ENCODE peak calls at places on chromosomes 13 and 19, in nine cellular contexts. One of them, this sample, is unnamed.
A peak's percentile ranks its signal among the peaks of the same experiment; 100 is the strongest.

GRCh38 chr19:35301961-35302360 is 10.0 kb downstream of the MAG start:
- DNase-seq in upper lobe of right lung: no peak
- DNase-seq in thoracic aorta: no peak
- DNase-seq in K562: no peak
- DNase-seq in pancreas: no peak
- DNase-seq in cardiac muscle cell: no peak
- DNase-seq in GM23338: no peak
- DNase-seq in DND-41: no peak
- DNase-seq in fibroblast of lung: no peak
- DNase-seq in this sample: no peak

GRCh38 chr19:46218160-46218559 is 11.4 kb upstream of the IGFL1 start:
- DNase-seq in upper lobe of right lung: no peak
- DNase-seq in thoracic aorta: no peak
- DNase-seq in K562: peak; percentile 39
- DNase-seq in pancreas: no peak
- DNase-seq in cardiac muscle cell: peak; percentile 84
- DNase-seq in GM23338: peak; percentile 88
- DNase-seq in DND-41: peak; percentile 75
- DNase-seq in fibroblast of lung: peak; percentile 28
- DNase-seq in this sample: no peak

GRCh38 chr19:41767105-41767504 is 11.8 kb downstream of the CEACAM6 start:
- DNase-seq in upper lobe of right lung: no peak
- DNase-seq in thoracic aorta: no peak
- DNase-seq in K562: no peak
- DNase-seq in pancreas: no peak
- DNase-seq in cardiac muscle cell: no peak
- DNase-seq in GM23338: no peak
- DNase-seq in DND-41: no peak
- DNase-seq in fibroblast of lung: no peak
- DNase-seq in this sample: no peak

GRCh38 chr19:45136507-45137178 is 24.1 kb downstream of the NKPD1 start:
- DNase-seq in upper lobe of right lung: no peak
- DNase-seq in thoracic aorta: no peak
- DNase-seq in K562: no peak
- DNase-seq in pancreas: no peak
- DNase-seq in cardiac muscle cell: no peak
- DNase-seq in GM23338: no peak
- DNase-seq in DND-41: no peak
- DNase-seq in fibroblast of lung: no peak
- DNase-seq in this sample: no peak

GRCh38 chr13:32309312-32309711 is 5.9 kb downstream of the ZAR1L start:
- DNase-seq in upper lobe of right lung: no peak
- DNase-seq in thoracic aorta: no peak
- DNase-seq in K562: no peak
- DNase-seq in pancreas: no peak
- DNase-seq in cardiac muscle cell: no peak
- DNase-seq in GM23338: no peak
- DNase-seq in DND-41: no peak
- DNase-seq in fibroblast of lung: peak; percentile 2
- DNase-seq in this sample: no peak

GRCh38 chr13:80086304-80086721 is 254.6 kb downstream of the SPRY2 start:
- DNase-seq in upper lobe of right lung: no peak
- DNase-seq in thoracic aorta: no peak
- DNase-seq in K562: no peak
- DNase-seq in pancreas: no peak
- DNase-seq in cardiac muscle cell: no peak
- DNase-seq in GM23338: no peak
- DNase-seq in DND-41: no peak
- DNase-seq in fibroblast of lung: no peak
- DNase-seq in this sample: no peak

GRCh38 chr13:75566658-75567057 is 17.1 kb downstream of the UCHL3 start:
- DNase-seq in upper lobe of right lung: no peak
- DNase-seq in thoracic aorta: no peak
- DNase-seq in K562: no peak
- DNase-seq in pancreas: no peak
- DNase-seq in cardiac muscle cell: no peak
- DNase-seq in GM23338: peak; percentile 29
- DNase-seq in DND-41: no peak
- DNase-seq in fibroblast of lung: peak; percentile 68
- DNase-seq in this sample: no peak

GRCh38 chr13:27432180-27432579 is 7.8 kb downstream of the GTF3A start:
- DNase-seq in upper lobe of right lung: no peak
- DNase-seq in thoracic aorta: no peak
- DNase-seq in K562: no peak
- DNase-seq in pancreas: no peak
- DNase-seq in cardiac muscle cell: no peak
- DNase-seq in GM23338: no peak
- DNase-seq in DND-41: no peak
- DNase-seq in fibroblast of lung: no peak
- DNase-seq in this sample: no peak

GRCh38 chr13:40613954-40614353 is 52.5 kb downstream of the FOXO1 start:
- DNase-seq in upper lobe of right lung: no peak
- DNase-seq in thoracic aorta: no peak
- DNase-seq in K562: no peak
- DNase-seq in pancreas: no peak
- DNase-seq in cardiac muscle cell: no peak
- DNase-seq in GM23338: no peak
- DNase-seq in DND-41: no peak
- DNase-seq in fibroblast of lung: no peak
- DNase-seq in this sample: no peak

GRCh38 chr19:16876904-16877361 is 11.9 kb upstream of the F2RL3 start:
- DNase-seq in upper lobe of right lung: no peak
- DNase-seq in thoracic aorta: no peak
- DNase-seq in K562: no peak
- DNase-seq in pancreas: no peak
- DNase-seq in cardiac muscle cell: no peak
- DNase-seq in GM23338: no peak
- DNase-seq in DND-41: no peak
- DNase-seq in fibroblast of lung: no peak
- DNase-seq in this sample: no peak

GRCh38 chr19:41871573-41872383 is 5.3 kb upstream of the CD79A start:
- DNase-seq in upper lobe of right lung: no peak
- DNase-seq in thoracic aorta: no peak
- DNase-seq in K562: no peak
- DNase-seq in pancreas: no peak
- DNase-seq in cardiac muscle cell: no peak
- DNase-seq in GM23338: peak; percentile 35
- DNase-seq in DND-41: peak; percentile 94
- DNase-seq in fibroblast of lung: no peak
- DNase-seq in this sample: peak; percentile 77

GRCh38 chr19:29714953-29715694 is at the start of gene C19orf12:
- DNase-seq in upper lobe of right lung: peak; percentile 88
- DNase-seq in thoracic aorta: no peak
- DNase-seq in K562: peak; percentile 87
- DNase-seq in pancreas: peak; percentile 71
- DNase-seq in cardiac muscle cell: peak; percentile 88
- DNase-seq in GM23338: peak; percentile 74
- DNase-seq in DND-41: peak; percentile 70
- DNase-seq in fibroblast of lung: peak; percentile 41
- DNase-seq in this sample: peak; percentile 53

GRCh38 chr13:48710160-48710559 is 56.4 kb downstream of the CYSLTR2 start:
- DNase-seq in upper lobe of right lung: no peak
- DNase-seq in thoracic aorta: no peak
- DNase-seq in K562: no peak
- DNase-seq in pancreas: no peak
- DNase-seq in cardiac muscle cell: no peak
- DNase-seq in GM23338: no peak
- DNase-seq in DND-41: no peak
- DNase-seq in fibroblast of lung: no peak
- DNase-seq in this sample: no peak

GRCh38 chr19:45121827-45122345 is 28.9 kb downstream of the PPP1R37 start:
- DNase-seq in upper lobe of right lung: no peak
- DNase-seq in thoracic aorta: no peak
- DNase-seq in K562: no peak
- DNase-seq in pancreas: no peak
- DNase-seq in cardiac muscle cell: no peak
- DNase-seq in GM23338: no peak
- DNase-seq in DND-41: no peak
- DNase-seq in fibroblast of lung: no peak
- DNase-seq in this sample: no peak

GRCh38 chr13:77500094-77500493 is 35.4 kb upstream of the SCEL start:
- DNase-seq in upper lobe of right lung: no peak
- DNase-seq in thoracic aorta: no peak
- DNase-seq in K562: no peak
- DNase-seq in pancreas: no peak
- DNase-seq in cardiac muscle cell: no peak
- DNase-seq in GM23338: no peak
- DNase-seq in DND-41: no peak
- DNase-seq in fibroblast of lung: no peak
- DNase-seq in this sample: no peak

GRCh38 chr13:26872444-26873173 is 112.0 kb upstream of the GPR12 start:
- DNase-seq in upper lobe of right lung: no peak
- DNase-seq in thoracic aorta: no peak
- DNase-seq in K562: peak; percentile 59
- DNase-seq in pancreas: no peak
- DNase-seq in cardiac muscle cell: peak; percentile 81
- DNase-seq in GM23338: peak; percentile 91
- DNase-seq in DND-41: peak; percentile 69
- DNase-seq in fibroblast of lung: peak; percentile 24
- DNase-seq in this sample: peak; percentile 22

DNA sequence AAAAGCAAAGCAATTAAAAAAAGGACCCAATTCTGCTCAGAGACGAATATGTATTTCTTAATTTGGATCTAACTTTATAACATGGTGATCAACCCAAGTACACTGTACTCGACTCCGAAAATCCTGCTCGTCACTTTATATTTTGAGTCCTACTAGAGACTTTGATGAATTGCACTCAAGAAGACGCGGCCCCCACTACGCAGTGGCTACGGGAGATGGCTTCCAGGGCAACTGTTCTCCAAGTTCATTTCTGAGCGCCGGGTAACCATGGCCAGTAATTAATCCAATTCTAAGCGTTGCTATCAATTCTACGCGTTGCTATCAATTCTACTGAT is 720 bp downstream of the SUPT20H start:
- DNase-seq in upper lobe of right lung: no peak
- DNase-seq in thoracic aorta: no peak
- DNase-seq in K562: no peak
- DNase-seq in pancreas: no peak
- DNase-seq in cardiac muscle cell: peak; percentile 58
- DNase-seq in GM23338: peak; percentile 40
- DNase-seq in DND-41: peak; percentile 55
- DNase-seq in fibroblast of lung: no peak
- DNase-seq in this sample: no peak
- H3K4me3 ChIP-seq in upper lobe of right lung: peak overlapping the region; percentile 95
- H3K4me3 ChIP-seq in thoracic aorta: peak overlapping the region; percentile 76
- H3K4me3 ChIP-seq in K562: peak overlapping the region; percentile 89
- H3K4me3 ChIP-seq in pancreas: peak overlapping the region; percentile 85
- H3K4me3 ChIP-seq in cardiac muscle cell: peak overlapping the region; percentile 59
- H3K4me3 ChIP-seq in GM23338: peak overlapping the region; percentile 95
- H3K4me3 ChIP-seq in DND-41: peak overlapping the region; percentile 79
- H3K4me3 ChIP-seq in fibroblast of lung: peak overlapping the region; percentile 97
- H3K4me3 ChIP-seq in this sample: peak overlapping the region; percentile 77

GRCh38 chr13:74066937-74067336 is 67.3 kb downstream of the KLF12 start:
- DNase-seq in upper lobe of right lung: no peak
- DNase-seq in thoracic aorta: no peak
- DNase-seq in K562: no peak
- DNase-seq in pancreas: no peak
- DNase-seq in cardiac muscle cell: no peak
- DNase-seq in GM23338: no peak
- DNase-seq in DND-41: no peak
- DNase-seq in fibroblast of lung: no peak
- DNase-seq in this sample: no peak
- H3K4me1 ChIP-seq in upper lobe of right lung: peaks cover 7% of the 10 kb centered on the region
- H3K4me1 ChIP-seq in thoracic aorta: peaks cover 56% of the 10 kb centered on the region
- H3K4me1 ChIP-seq in K562: no peaks in the 10 kb centered on the region
- H3K4me1 ChIP-seq in pancreas: peaks cover 8% of the 10 kb centered on the region
- H3K4me1 ChIP-seq in cardiac muscle cell: peaks cover 19% of the 10 kb centered on the region
- H3K4me1 ChIP-seq in GM23338: no peaks in the 10 kb centered on the region
- H3K4me1 ChIP-seq in DND-41: peaks cover 100% of the 10 kb centered on the region
- H3K4me1 ChIP-seq in fibroblast of lung: peaks cover 5% of the 10 kb centered on the region
- H3K4me1 ChIP-seq in this sample: peaks cover 61% of the 10 kb centered on the region

GRCh38 chr19:18559685-18560084 is 2.0 kb downstream of the KXD1 start:
- DNase-seq in upper lobe of right lung: no peak
- DNase-seq in thoracic aorta: no peak
- DNase-seq in K562: no peak
- DNase-seq in pancreas: no peak
- DNase-seq in cardiac muscle cell: no peak
- DNase-seq in GM23338: no peak
- DNase-seq in DND-41: no peak
- DNase-seq in fibroblast of lung: no peak
- DNase-seq in this sample: no peak

GRCh38 chr19:18558595-18558994 is 925 bp downstream of the KXD1 start:
- DNase-seq in upper lobe of right lung: no peak
- DNase-seq in thoracic aorta: no peak
- DNase-seq in K562: peak; percentile 40
- DNase-seq in pancreas: no peak
- DNase-seq in cardiac muscle cell: no peak
- DNase-seq in GM23338: no peak
- DNase-seq in DND-41: no peak
- DNase-seq in fibroblast of lung: no peak
- DNase-seq in this sample: no peak

GRCh38 chr19:18562086-18562485 is 4.4 kb downstream of the KXD1 start:
- DNase-seq in upper lobe of right lung: no peak
- DNase-seq in thoracic aorta: peak; percentile 38
- DNase-seq in K562: no peak
- DNase-seq in pancreas: no peak
- DNase-seq in cardiac muscle cell: no peak
- DNase-seq in GM23338: no peak
- DNase-seq in DND-41: no peak
- DNase-seq in fibroblast of lung: no peak
- DNase-seq in this sample: no peak

GRCh38 chr19:18557474-18558201 is at the start of gene KXD1:
- DNase-seq in upper lobe of right lung: peak; percentile 98
- DNase-seq in thoracic aorta: peak; percentile 94
- DNase-seq in K562: peak; percentile 92
- DNase-seq in pancreas: peak; percentile 98
- DNase-seq in cardiac muscle cell: peak; percentile 96
- DNase-seq in GM23338: peak; percentile 96
- DNase-seq in DND-41: peak; percentile 99
- DNase-seq in fibroblast of lung: peak; percentile 99
- DNase-seq in this sample: peak; percentile 94

GRCh38 chr19:18558202-18558555 is 509 bp downstream of the KXD1 start:
- DNase-seq in upper lobe of right lung: no peak
- DNase-seq in thoracic aorta: no peak
- DNase-seq in K562: no peak
- DNase-seq in pancreas: no peak
- DNase-seq in cardiac muscle cell: peak; percentile 11
- DNase-seq in GM23338: no peak
- DNase-seq in DND-41: no peak
- DNase-seq in fibroblast of lung: no peak
- DNase-seq in this sample: no peak
- H3K4me3 ChIP-seq in upper lobe of right lung: peak overlapping the region; percentile 92
- H3K4me3 ChIP-seq in thoracic aorta: peak overlapping the region; percentile 91
- H3K4me3 ChIP-seq in K562: peak overlapping the region; percentile 77
- H3K4me3 ChIP-seq in pancreas: peak overlapping the region; percentile 85
- H3K4me3 ChIP-seq in cardiac muscle cell: peak overlapping the region; percentile 55
- H3K4me3 ChIP-seq in GM23338: peak overlapping the region; percentile 79
- H3K4me3 ChIP-seq in DND-41: peak overlapping the region; percentile 83
- H3K4me3 ChIP-seq in fibroblast of lung: peak overlapping the region; percentile 95
- H3K4me3 ChIP-seq in this sample: peak overlapping the region; percentile 84

DNA sequence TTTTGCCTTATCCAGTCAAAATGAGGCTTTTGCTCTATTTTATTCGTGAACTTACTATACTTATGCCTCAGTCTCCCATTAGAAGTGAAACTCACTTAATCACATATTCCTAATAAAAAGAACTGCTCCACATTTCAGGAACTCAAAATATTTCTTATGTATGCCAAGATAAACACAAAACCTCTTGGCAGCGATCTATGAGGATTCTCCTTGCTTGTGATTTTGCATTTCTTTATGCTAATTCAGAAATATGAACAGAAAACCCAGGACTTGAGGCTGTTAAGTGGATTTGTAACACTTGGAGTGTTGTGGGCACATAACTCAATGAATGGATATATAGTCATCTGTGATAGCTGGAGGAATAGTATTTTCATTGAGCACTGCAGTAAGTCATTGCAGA is 5.5 kb upstream of the KATNAL1 start:
- DNase-seq in upper lobe of right lung: no peak
- DNase-seq in thoracic aorta: no peak
- DNase-seq in K562: no peak
- DNase-seq in pancreas: no peak
- DNase-seq in cardiac muscle cell: no peak
- DNase-seq in GM23338: no peak
- DNase-seq in DND-41: no peak
- DNase-seq in fibroblast of lung: peak; percentile 47
- DNase-seq in this sample: no peak
- H3K4me1 ChIP-seq in upper lobe of right lung: peaks cover 17% of the 10 kb centered on the region
- H3K4me1 ChIP-seq in thoracic aorta: peaks cover 27% of the 10 kb centered on the region
- H3K4me1 ChIP-seq in K562: peaks cover 16% of the 10 kb centered on the region
- H3K4me1 ChIP-seq in pancreas: no peaks in the 10 kb centered on the region
- H3K4me1 ChIP-seq in cardiac muscle cell: peaks cover 17% of the 10 kb centered on the region
- H3K4me1 ChIP-seq in GM23338: peaks cover 20% of the 10 kb centered on the region
- H3K4me1 ChIP-seq in DND-41: peaks cover 8% of the 10 kb centered on the region
- H3K4me1 ChIP-seq in fibroblast of lung: peaks cover 6% of the 10 kb centered on the region
- H3K4me1 ChIP-seq in this sample: no peaks in the 10 kb centered on the region